ENCODE peak calls at places on chromosome 4, in six cellular contexts. One of them, this sample, is unnamed.

GRCh38 chr4:84803720-84804119 is 162.8 kb downstream of the WDFY3 start:
- DNase-seq in foreskin fibroblast: peak
- DNase-seq in foreskin keratinocyte: no peak
- DNase-seq in upper lobe of left lung: no peak
- DNase-seq in breast epithelium: no peak
- DNase-seq in cardiac muscle cell: no peak
- DNase-seq in this sample: no peak

GRCh38 chr4:140834866-140835495 is 78.8 kb upstream of the TBC1D9 start:
- DNase-seq in foreskin fibroblast: no peak
- DNase-seq in foreskin keratinocyte: no peak
- DNase-seq in upper lobe of left lung: no peak
- DNase-seq in breast epithelium: no peak
- DNase-seq in cardiac muscle cell: no peak
- DNase-seq in this sample: no peak

GRCh38 chr4:1749370-1749769 is 28.0 kb downstream of the TACC3 start:
- DNase-seq in foreskin fibroblast: no peak
- DNase-seq in foreskin keratinocyte: no peak
- DNase-seq in upper lobe of left lung: no peak
- DNase-seq in breast epithelium: no peak
- DNase-seq in cardiac muscle cell: no peak
- DNase-seq in this sample: no peak

GRCh38 chr4:42655921-42656735 is 777 bp downstream of the ATP8A1 start:
- DNase-seq in foreskin fibroblast: peak
- DNase-seq in foreskin keratinocyte: no peak
- DNase-seq in upper lobe of left lung: peak
- DNase-seq in breast epithelium: peak
- DNase-seq in cardiac muscle cell: peak
- DNase-seq in this sample: peak

GRCh38 chr4:119525005-119525749 is 103.4 kb downstream of the PDE5A start:
- DNase-seq in foreskin fibroblast: peak
- DNase-seq in foreskin keratinocyte: peak
- DNase-seq in upper lobe of left lung: no peak
- DNase-seq in breast epithelium: no peak
- DNase-seq in cardiac muscle cell: no peak
- DNase-seq in this sample: no peak

GRCh38 chr4:174461438-174462106 is 60.7 kb downstream of the HPGD start:
- DNase-seq in foreskin fibroblast: no peak
- DNase-seq in foreskin keratinocyte: no peak
- DNase-seq in upper lobe of left lung: peak
- DNase-seq in breast epithelium: no peak
- DNase-seq in cardiac muscle cell: no peak
- DNase-seq in this sample: no peak

GRCh38 chr4:26746742-26747351 is 113.8 kb upstream of the STIM2 start:
- DNase-seq in foreskin fibroblast: no peak
- DNase-seq in foreskin keratinocyte: no peak
- DNase-seq in upper lobe of left lung: no peak
- DNase-seq in breast epithelium: no peak
- DNase-seq in cardiac muscle cell: no peak
- DNase-seq in this sample: no peak

GRCh38 chr4:145528601-145529000 is 46.9 kb downstream of the SMAD1 start:
- DNase-seq in foreskin fibroblast: no peak
- DNase-seq in foreskin keratinocyte: no peak
- DNase-seq in upper lobe of left lung: no peak
- DNase-seq in breast epithelium: no peak
- DNase-seq in cardiac muscle cell: no peak
- DNase-seq in this sample: no peak

GRCh38 chr4:40515037-40515397 is 114.6 kb downstream of the RBM47 start:
- DNase-seq in foreskin fibroblast: no peak
- DNase-seq in foreskin keratinocyte: peak
- DNase-seq in upper lobe of left lung: no peak
- DNase-seq in breast epithelium: no peak
- DNase-seq in cardiac muscle cell: no peak
- DNase-seq in this sample: no peak

GRCh38 chr4:3225946-3226345 is 23.0 kb upstream of the MSANTD1 start:
- DNase-seq in foreskin fibroblast: no peak
- DNase-seq in foreskin keratinocyte: no peak
- DNase-seq in upper lobe of left lung: no peak
- DNase-seq in breast epithelium: no peak
- DNase-seq in cardiac muscle cell: no peak
- DNase-seq in this sample: no peak

GRCh38 chr4:142416121-142416520 is 430.0 kb downstream of the INPP4B start:
- DNase-seq in foreskin fibroblast: peak
- DNase-seq in foreskin keratinocyte: peak
- DNase-seq in upper lobe of left lung: no peak
- DNase-seq in breast epithelium: no peak
- DNase-seq in cardiac muscle cell: no peak
- DNase-seq in this sample: no peak

GRCh38 chr4:85725727-85726170 is 250.8 kb downstream of the ARHGAP24 start:
- DNase-seq in foreskin fibroblast: no peak
- DNase-seq in foreskin keratinocyte: no peak
- DNase-seq in upper lobe of left lung: peak
- DNase-seq in breast epithelium: no peak
- DNase-seq in cardiac muscle cell: peak
- DNase-seq in this sample: no peak

GRCh38 chr4:177381762-177382310 is 60.4 kb downstream of the AGA start:
- DNase-seq in foreskin fibroblast: no peak
- DNase-seq in foreskin keratinocyte: no peak
- DNase-seq in upper lobe of left lung: no peak
- DNase-seq in breast epithelium: no peak
- DNase-seq in cardiac muscle cell: no peak
- DNase-seq in this sample: no peak

GRCh38 chr4:177384856-177385396 is 57.3 kb downstream of the AGA start:
- DNase-seq in foreskin fibroblast: no peak
- DNase-seq in foreskin keratinocyte: no peak
- DNase-seq in upper lobe of left lung: no peak
- DNase-seq in breast epithelium: no peak
- DNase-seq in cardiac muscle cell: no peak
- DNase-seq in this sample: no peak

GRCh38 chr4:177375971-177376370 is 66.3 kb downstream of the AGA start:
- DNase-seq in foreskin fibroblast: no peak
- DNase-seq in foreskin keratinocyte: no peak
- DNase-seq in upper lobe of left lung: no peak
- DNase-seq in breast epithelium: no peak
- DNase-seq in cardiac muscle cell: no peak
- DNase-seq in this sample: no peak

GRCh38 chr4:177385576-177386320 is 56.5 kb downstream of the AGA start:
- DNase-seq in foreskin fibroblast: no peak
- DNase-seq in foreskin keratinocyte: no peak
- DNase-seq in upper lobe of left lung: no peak
- DNase-seq in breast epithelium: no peak
- DNase-seq in cardiac muscle cell: no peak
- DNase-seq in this sample: no peak

GRCh38 chr4:177380730-177381287 is 61.4 kb downstream of the AGA start:
- DNase-seq in foreskin fibroblast: no peak
- DNase-seq in foreskin keratinocyte: no peak
- DNase-seq in upper lobe of left lung: no peak
- DNase-seq in breast epithelium: no peak
- DNase-seq in cardiac muscle cell: no peak
- DNase-seq in this sample: no peak
- TF ChIP-seq CTCF in foreskin fibroblast: no peak
- TF ChIP-seq CTCF in foreskin keratinocyte: peak
- TF ChIP-seq CTCF in upper lobe of left lung: no peak
- TF ChIP-seq CTCF in breast epithelium: no peak
- TF ChIP-seq CTCF in cardiac muscle cell: no peak
- TF ChIP-seq CTCF in this sample: peak

GRCh38 chr4:186227221-186227620 is at the start of gene KLKB1:
- DNase-seq in foreskin fibroblast: no peak
- DNase-seq in foreskin keratinocyte: no peak
- DNase-seq in upper lobe of left lung: no peak
- DNase-seq in breast epithelium: no peak
- DNase-seq in cardiac muscle cell: no peak
- DNase-seq in this sample: no peak
- TF ChIP-seq CTCF in foreskin fibroblast: no peak
- TF ChIP-seq CTCF in foreskin keratinocyte: no peak
- TF ChIP-seq CTCF in upper lobe of left lung: no peak
- TF ChIP-seq CTCF in breast epithelium: no peak
- TF ChIP-seq CTCF in cardiac muscle cell: no peak
- TF ChIP-seq CTCF in this sample: no peak

GRCh38 chr4:4395849-4396627 is 9.1 kb downstream of the NSG1 start:
- DNase-seq in foreskin fibroblast: no peak
- DNase-seq in foreskin keratinocyte: no peak
- DNase-seq in upper lobe of left lung: no peak
- DNase-seq in breast epithelium: no peak
- DNase-seq in cardiac muscle cell: peak
- DNase-seq in this sample: no peak
- TF ChIP-seq CTCF in foreskin fibroblast: no peak
- TF ChIP-seq CTCF in foreskin keratinocyte: no peak
- TF ChIP-seq CTCF in upper lobe of left lung: no peak
- TF ChIP-seq CTCF in breast epithelium: no peak
- TF ChIP-seq CTCF in cardiac muscle cell: peak
- TF ChIP-seq CTCF in this sample: peak

GRCh38 chr4:98467627-98468072 is 190.8 kb downstream of the TSPAN5 start:
- DNase-seq in foreskin fibroblast: peak
- DNase-seq in foreskin keratinocyte: no peak
- DNase-seq in upper lobe of left lung: peak
- DNase-seq in breast epithelium: peak
- DNase-seq in cardiac muscle cell: peak
- DNase-seq in this sample: peak
- TF ChIP-seq CTCF in foreskin fibroblast: peak
- TF ChIP-seq CTCF in foreskin keratinocyte: peak
- TF ChIP-seq CTCF in upper lobe of left lung: peak
- TF ChIP-seq CTCF in breast epithelium: peak
- TF ChIP-seq CTCF in cardiac muscle cell: peak
- TF ChIP-seq CTCF in this sample: peak

GRCh38 chr4:10593130-10593529 is 91.4 kb downstream of the CLNK start:
- DNase-seq in foreskin fibroblast: no peak
- DNase-seq in foreskin keratinocyte: no peak
- DNase-seq in upper lobe of left lung: no peak
- DNase-seq in breast epithelium: no peak
- DNase-seq in cardiac muscle cell: no peak
- DNase-seq in this sample: no peak
- TF ChIP-seq CTCF in foreskin fibroblast: no peak
- TF ChIP-seq CTCF in foreskin keratinocyte: peak
- TF ChIP-seq CTCF in upper lobe of left lung: no peak
- TF ChIP-seq CTCF in breast epithelium: no peak
- TF ChIP-seq CTCF in cardiac muscle cell: no peak
- TF ChIP-seq CTCF in this sample: no peak

GRCh38 chr4:148053298-148054003 is 321.6 kb downstream of the ARHGAP10 start:
- DNase-seq in foreskin fibroblast: no peak
- DNase-seq in foreskin keratinocyte: no peak
- DNase-seq in upper lobe of left lung: no peak
- DNase-seq in breast epithelium: no peak
- DNase-seq in cardiac muscle cell: no peak
- DNase-seq in this sample: no peak
- TF ChIP-seq CTCF in foreskin fibroblast: no peak
- TF ChIP-seq CTCF in foreskin keratinocyte: no peak
- TF ChIP-seq CTCF in upper lobe of left lung: no peak
- TF ChIP-seq CTCF in breast epithelium: no peak
- TF ChIP-seq CTCF in cardiac muscle cell: no peak
- TF ChIP-seq CTCF in this sample: no peak

GRCh38 chr4:6308890-6309643 is 39.4 kb downstream of the WFS1 start:
- DNase-seq in foreskin fibroblast: no peak
- DNase-seq in foreskin keratinocyte: no peak
- DNase-seq in upper lobe of left lung: no peak
- DNase-seq in breast epithelium: no peak
- DNase-seq in cardiac muscle cell: peak
- DNase-seq in this sample: no peak
- TF ChIP-seq CTCF in foreskin fibroblast: no peak
- TF ChIP-seq CTCF in foreskin keratinocyte: peak
- TF ChIP-seq CTCF in upper lobe of left lung: peak
- TF ChIP-seq CTCF in breast epithelium: peak
- TF ChIP-seq CTCF in cardiac muscle cell: peak
- TF ChIP-seq CTCF in this sample: no peak

DNA sequence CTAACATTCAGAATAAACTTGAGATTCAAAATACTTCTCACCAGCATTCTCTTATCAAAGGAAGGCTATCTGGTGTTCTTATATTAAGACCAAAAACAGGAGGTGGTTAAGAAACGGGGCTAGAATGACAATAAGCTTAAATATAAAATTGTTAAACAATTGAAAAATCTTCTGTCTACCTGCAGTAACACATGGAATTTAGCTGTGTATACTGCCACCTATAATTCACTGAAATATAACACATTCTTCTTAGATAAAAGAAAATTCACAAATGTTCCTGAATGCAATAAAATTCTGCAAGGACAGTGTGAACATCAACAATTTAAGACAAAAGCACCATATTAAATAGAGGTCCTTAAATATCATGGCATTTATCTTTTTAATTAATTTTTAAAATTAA is 11.5 kb upstream of the PCDH10 start:
- DNase-seq in foreskin fibroblast: no peak
- DNase-seq in foreskin keratinocyte: no peak
- DNase-seq in upper lobe of left lung: no peak
- DNase-seq in breast epithelium: no peak
- DNase-seq in cardiac muscle cell: no peak
- DNase-seq in this sample: no peak
- TF ChIP-seq CTCF in foreskin fibroblast: no peak
- TF ChIP-seq CTCF in foreskin keratinocyte: peak
- TF ChIP-seq CTCF in upper lobe of left lung: no peak
- TF ChIP-seq CTCF in breast epithelium: no peak
- TF ChIP-seq CTCF in cardiac muscle cell: no peak
- TF ChIP-seq CTCF in this sample: no peak

DNA sequence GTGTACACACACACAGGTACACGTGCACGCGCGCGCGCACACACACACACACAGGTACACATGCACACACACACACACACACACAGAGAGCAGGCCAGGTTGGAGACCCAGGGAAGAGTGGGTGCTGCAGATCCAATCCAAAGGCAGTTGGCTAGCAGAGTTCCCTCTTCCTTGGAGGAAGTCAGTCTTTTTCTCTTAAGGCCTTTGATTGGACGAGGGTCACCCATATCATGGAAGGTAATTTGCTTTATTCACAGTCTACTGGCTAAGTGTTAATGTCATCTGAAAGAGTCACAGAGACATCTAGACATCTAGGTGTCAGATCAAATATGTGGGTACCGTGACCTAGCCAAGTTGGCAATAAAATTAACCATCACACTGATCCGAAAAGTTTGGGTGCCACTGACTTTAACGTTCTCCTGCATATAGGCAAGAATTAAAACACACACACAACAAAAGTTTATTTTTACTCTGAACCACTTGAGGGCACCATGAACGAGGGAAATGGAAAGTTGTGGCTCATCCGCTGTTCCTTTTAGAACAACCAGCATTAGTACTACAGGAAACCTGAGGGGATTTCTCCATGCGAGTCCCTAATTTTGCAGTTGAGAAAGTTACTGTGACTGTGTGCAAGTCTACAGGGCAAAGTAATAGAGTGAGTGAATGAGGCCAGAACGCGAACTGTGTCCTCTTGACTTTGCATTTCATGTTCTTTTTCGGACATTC is 66.0 kb upstream of the STOX2 start:
- DNase-seq in foreskin fibroblast: no peak
- DNase-seq in foreskin keratinocyte: no peak
- DNase-seq in upper lobe of left lung: no peak
- DNase-seq in breast epithelium: no peak
- DNase-seq in cardiac muscle cell: peak
- DNase-seq in this sample: no peak
- TF ChIP-seq CTCF in foreskin fibroblast: no peak
- TF ChIP-seq CTCF in foreskin keratinocyte: peak
- TF ChIP-seq CTCF in upper lobe of left lung: no peak
- TF ChIP-seq CTCF in breast epithelium: no peak
- TF ChIP-seq CTCF in cardiac muscle cell: peak
- TF ChIP-seq CTCF in this sample: peak

This sample was measured in type B pancreatic cell.